ENCODE peak calls at places on chromosomes 11 and 22, in five cellular contexts. R is body of pancreas, T is stomach, Q is PC-3, C is Panc1. H is an unnamed sample.

GRCh38 chr11:95584589-95584988 is 205.0 kb downstream of the FAM76B start:
- DNase-seq in R (no peak), T (no peak), Q (no peak), C (no peak), H (no peak)

GRCh38 chr11:85827768-85828639 is 17.1 kb upstream of the SYTL2 start:
- DNase-seq in R (no peak), T (no peak), Q (peak; percentile 97), C (peak; percentile 88), H (no peak)

GRCh38 chr11:37110383-37110782 is 512.3 kb upstream of the RAG2 start:
- DNase-seq in R (no peak), T (no peak), Q (peak; percentile 45), C (no peak), H (no peak)

GRCh38 chr11:115377882-115378296 is 126.3 kb downstream of the CADM1 start:
- DNase-seq in R (no peak), T (no peak), Q (peak; percentile 9), C (peak; percentile 5), H (no peak)

GRCh38 chr11:85086511-85087284 is 540.4 kb downstream of the DLG2 start:
- DNase-seq in R (no peak), T (no peak), Q (peak; percentile 99), C (no peak), H (no peak)

GRCh38 chr22:47144791-47145425 is 382.5 kb downstream of the TBC1D22A start:
- DNase-seq in R (peak; percentile 95), T (peak; percentile 91), Q (no peak), C (no peak), H (no peak)

GRCh38 chr22:49670610-49671330 is 156.9 kb downstream of the BRD1 start:
- DNase-seq in R (no peak), T (peak; percentile 23), Q (no peak), C (no peak), H (no peak)

GRCh38 chr22:38027487-38027886 is 29.7 kb upstream of the PICK1 start:
- DNase-seq in R (no peak), T (no peak), Q (no peak), C (no peak), H (no peak)

GRCh38 chr22:30910358-30910757 is 58.2 kb downstream of the MORC2 start:
- DNase-seq in R (no peak), T (no peak), Q (no peak), C (no peak), H (no peak)

GRCh38 chr11:117299351-117300300 is 8.5 kb downstream of the BACE1-AS start:
- DNase-seq in R (peak; percentile 73), T (no peak), Q (no peak), C (no peak), H (no peak)

GRCh38 chr22:44424867-44425351 is 73.1 kb downstream of the RTL6 start:
- DNase-seq in R (no peak), T (no peak), Q (no peak), C (no peak), H (no peak)

GRCh38 chr11:45294499-45294898 is 8.4 kb upstream of the SYT13 start:
- DNase-seq in R (no peak), T (no peak), Q (no peak), C (no peak), H (no peak)

GRCh38 chr11:109795234-109795633 is 298.0 kb upstream of the ZC3H12C start:
- DNase-seq in R (peak; percentile 39), T (no peak), Q (no peak), C (no peak), H (no peak)

GRCh38 chr11:9265211-9266131 is at the start of gene DENND5A:
- DNase-seq in R (peak; percentile 90), T (peak; percentile 82), Q (peak; percentile 75), C (peak; percentile 27), H (peak; percentile 86)

GRCh38 chr11:1868636-1869291 is 15.9 kb downstream of the LSP1 start:
- DNase-seq in R (no peak), T (no peak), Q (no peak), C (no peak), H (no peak)

GRCh38 chr11:101255036-101255435 is 125.4 kb upstream of the PGR start:
- DNase-seq in R (no peak), T (no peak), Q (no peak), C (no peak), H (no peak)

GRCh38 chr11:45079075-45079444 is 67.4 kb upstream of the PRDM11 start:
- DNase-seq in R (no peak), T (no peak), Q (no peak), C (no peak), H (no peak)

GRCh38 chr11:120575461-120575860 is 63.9 kb downstream of the GRIK4 start:
- DNase-seq in R (no peak), T (no peak), Q (no peak), C (no peak), H (no peak)

GRCh38 chr11:74720596-74721478 is 10.4 kb downstream of the CHRDL2 start:
- DNase-seq in R (peak; percentile 49), T (peak; percentile 67), Q (no peak), C (no peak), H (no peak)

GRCh38 chr11:693415-693831 is 1.6 kb downstream of the DEAF1 start:
- DNase-seq in R (no peak), T (no peak), Q (peak; percentile 26), C (no peak), H (no peak)

GRCh38 chr11:125082611-125083311 is 19.7 kb downstream of the SLC37A2 start:
- DNase-seq in R (no peak), T (no peak), Q (peak; percentile 94), C (no peak), H (no peak)

GRCh38 chr11:61888043-61888442 is 3.3 kb downstream of the FADS3 start:
- DNase-seq in R (peak; percentile 85), T (no peak), Q (peak; percentile 47), C (no peak), H (no peak)

GRCh38 chr11:67354314-67355022 is 1.1 kb upstream of the POLD4 start:
- DNase-seq in R (peak; percentile 90), T (peak; percentile 68), Q (peak; percentile 99), C (peak; percentile 98), H (no peak)

GRCh38 chr11:8339592-8340022 is 75.9 kb upstream of the LMO1 start:
- DNase-seq in R (no peak), T (no peak), Q (no peak), C (no peak), H (no peak)

GRCh38 chr11:11178671-11179070 is 174.4 kb downstream of the CSNK2A3 start:
- DNase-seq in R (no peak), T (no peak), Q (peak; percentile 44), C (no peak), H (no peak)

GRCh38 chr22:32517921-32518320 is 43.3 kb downstream of the FBXO7 start:
- DNase-seq in R (no peak), T (no peak), Q (no peak), C (no peak), H (no peak)

GRCh38 chr11:41282436-41282835 is 177.0 kb downstream of the LRRC4C start:
- DNase-seq in R (no peak), T (no peak), Q (peak; percentile 56), C (no peak), H (no peak)

GRCh38 chr11:130827697-130828377 is 88.4 kb downstream of the SNX19 start:
- DNase-seq in R (peak; percentile 60), T (peak; percentile 74), Q (peak; percentile 93), C (peak; percentile 27), H (no peak)

GRCh38 chr22:26656896-26657851 is at the start of gene MIAT:
- DNase-seq in R (peak; percentile 37), T (peak; percentile 40), Q (no peak), C (no peak), H (peak; percentile 73)

GRCh38 chr11:86183694-86184093 is 60.9 kb upstream of the EED start:
- DNase-seq in R (no peak), T (no peak), Q (no peak), C (no peak), H (no peak)

GRCh38 chr22:46139895-46140350 is 10.4 kb upstream of the PPARA start:
- DNase-seq in R (peak; percentile 72), T (no peak), Q (no peak), C (no peak), H (no peak)

GRCh38 chr22:39316440-39317083 is 2.9 kb downstream of the RPL3 start:
- DNase-seq in R (peak; percentile 87), T (peak; percentile 79), Q (peak; percentile 86), C (no peak), H (no peak)

GRCh38 chr11:47724041-47724729 is 9.0 kb upstream of the AGBL2 start:
- DNase-seq in R (peak; percentile 76), T (no peak), Q (peak; percentile 32), C (no peak), H (no peak)

GRCh38 chr11:129394709-129395108 is 19.1 kb downstream of the BARX2 start:
- DNase-seq in R (no peak), T (no peak), Q (no peak), C (no peak), H (no peak)
- TF ChIP-seq CTCF in R (no peak), T (no peak), Q (no peak), C (no peak), H (no peak)

GRCh38 chr11:64204464-64204989 is 2.0 kb upstream of the FERMT3 start:
- DNase-seq in R (peak; percentile 92), T (peak; percentile 94), Q (peak; percentile 98), C (no peak), H (no peak)
- H3K27me3 ChIP-seq in R (no peaks in the 10 kb centered on the region), T (no peaks in the 10 kb centered on the region), Q (no peaks in the 10 kb centered on the region), C (no peaks in the 10 kb centered on the region), H (no peaks in the 10 kb centered on the region)

GRCh38 chr22:42856179-42856864 is 751 bp downstream of the ARFGAP3 start:
- DNase-seq in R (peak; percentile 78), T (peak; percentile 52), Q (no peak), C (no peak), H (peak; percentile 57)

GRCh38 chr22:42855211-42855610 is 1.9 kb downstream of the ARFGAP3 start:
- DNase-seq in R (no peak), T (no peak), Q (no peak), C (no peak), H (no peak)

GRCh38 chr22:42857845-42858481 is 890 bp upstream of the ARFGAP3 start:
- DNase-seq in R (peak; percentile 74), T (no peak), Q (peak; percentile 14), C (no peak), H (no peak)

GRCh38 chr22:42855726-42856125 is 1.3 kb downstream of the ARFGAP3 start:
- DNase-seq in R (no peak), T (no peak), Q (no peak), C (no peak), H (no peak)

DNA sequence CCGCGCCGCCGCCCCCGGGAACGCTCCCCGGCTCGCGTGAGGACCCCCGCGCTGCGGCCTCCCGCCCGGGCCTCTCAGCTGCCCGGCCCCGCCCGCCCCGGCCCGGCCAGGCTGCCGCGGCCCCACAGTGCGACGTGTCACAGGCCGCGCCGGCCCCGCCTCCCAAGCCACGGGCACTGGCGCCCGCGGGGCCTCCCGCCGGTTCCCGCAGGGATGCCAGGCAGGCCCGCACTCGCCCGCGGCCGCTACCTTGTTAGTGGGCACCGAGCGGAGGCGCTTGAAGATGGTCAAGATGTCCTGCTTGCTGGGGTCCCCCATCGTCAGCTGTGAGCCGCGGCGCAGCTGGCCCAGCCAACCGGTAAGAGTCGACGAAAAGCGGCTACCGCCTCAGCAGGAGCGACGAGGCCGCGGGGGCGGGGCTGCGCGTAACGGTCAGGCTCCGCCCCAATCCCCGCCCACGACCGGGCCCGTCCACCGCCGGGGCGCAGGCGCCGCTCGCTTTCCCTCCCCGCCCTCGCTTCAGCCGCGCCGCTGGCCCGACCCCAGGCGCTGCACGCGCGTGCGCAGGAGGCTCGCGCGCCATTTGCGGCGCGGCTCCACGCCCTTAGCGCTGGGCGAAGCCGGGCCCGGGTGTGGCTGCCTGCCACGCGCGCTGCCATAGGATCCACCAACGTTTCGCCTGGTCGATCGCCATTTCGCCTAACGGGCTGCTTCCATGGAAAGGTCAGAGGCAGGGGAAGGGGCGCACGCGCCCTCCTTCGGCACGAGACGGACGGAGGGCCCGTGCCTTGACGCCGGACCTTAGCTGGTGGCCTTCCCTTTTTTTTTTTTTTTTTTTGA is at the start of gene ARFGAP3:
- DNase-seq in R (peak; percentile 95), T (peak; percentile 96), Q (peak; percentile 89), C (no peak), H (peak; percentile 97)
- TF ChIP-seq CTCF in R (peak; percentile 12), T (no peak), Q (no peak), C (no peak), H (no peak)

GRCh38 chr11:70103256-70103975 is 25.3 kb downstream of the ANO1 start:
- DNase-seq in R (no peak), T (no peak), Q (no peak), C (no peak), H (no peak)
- H3K27me3 ChIP-seq in R (no peaks in the 10 kb centered on the region), T (no peaks in the 10 kb centered on the region), Q (no peaks in the 10 kb centered on the region), C (no peaks in the 10 kb centered on the region), H (no peaks in the 10 kb centered on the region)